ENCODE peak calls at places on chromosomes 2 and 18, in nine cellular contexts. M, E, X, O, Y, D, V, F and W are unnamed samples.

GRCh38 chr2:118231759-118232158 is 143.5 kb downstream of the INSIG2 start:
- DNase-seq in M (no peak), E (no peak), X (no peak), O (no peak), Y (no peak), D (no peak), V (no peak), F (no peak), W (no peak)

GRCh38 chr2:105325389-105325963 is 4.1 kb downstream of the TGFBRAP1 start:
- DNase-seq in M (no peak), E (peak; percentile 64), X (no peak), O (no peak), Y (no peak), D (no peak), V (no peak), F (no peak), W (no peak)

GRCh38 chr2:239027431-239028252 is 179.8 kb downstream of the TWIST2 start:
- DNase-seq in M (no peak), E (no peak), X (no peak), O (no peak), Y (no peak), D (no peak), V (no peak), F (no peak), W (no peak)

GRCh38 chr2:8064608-8065007 is 617.2 kb upstream of the ID2 start:
- DNase-seq in M (no peak), E (no peak), X (no peak), O (no peak), Y (no peak), D (no peak), V (no peak), F (no peak), W (no peak)

GRCh38 chr2:100624536-100624935 is 61.7 kb downstream of the PDCL3 start:
- DNase-seq in M (no peak), E (no peak), X (no peak), O (no peak), Y (no peak), D (no peak), V (no peak), F (no peak), W (no peak)

GRCh38 chr2:29755829-29756228 is 165.6 kb downstream of the ALK start:
- DNase-seq in M (no peak), E (no peak), X (no peak), O (no peak), Y (no peak), D (no peak), V (no peak), F (no peak), W (no peak)

GRCh38 chr2:111534816-111535803 is 348.9 kb downstream of the ANAPC1 start:
- DNase-seq in M (no peak), E (peak; percentile 69), X (no peak), O (peak; percentile 12), Y (peak; percentile 28), D (no peak), V (no peak), F (no peak), W (no peak)

GRCh38 chr2:176527141-176527901 is 258.1 kb downstream of the MTX2 start:
- DNase-seq in M (no peak), E (no peak), X (no peak), O (no peak), Y (no peak), D (no peak), V (no peak), F (no peak), W (no peak)

GRCh38 chr2:219387284-219388126 is at the start of gene DNPEP:
- DNase-seq in M (peak; percentile 92), E (peak; percentile 91), X (peak; percentile 96), O (peak; percentile 93), Y (peak; percentile 92), D (peak; percentile 93), V (peak; percentile 86), F (peak; percentile 99), W (peak; percentile 83)

GRCh38 chr18:74793746-74794145 is 196.1 kb downstream of the ZNF407 start:
- DNase-seq in M (no peak), E (no peak), X (no peak), O (no peak), Y (no peak), D (no peak), V (no peak), F (no peak), W (no peak)

GRCh38 chr18:73724908-73725307 is 422.7 kb downstream of the FBXO15 start:
- DNase-seq in M (no peak), E (peak; percentile 37), X (no peak), O (no peak), Y (no peak), D (no peak), V (no peak), F (no peak), W (no peak)

GRCh38 chr2:36333350-36334012 is 22.1 kb upstream of the CRIM1 start:
- DNase-seq in M (no peak), E (no peak), X (no peak), O (peak; percentile 16), Y (peak; percentile 25), D (no peak), V (no peak), F (no peak), W (peak; percentile 46)

GRCh38 chr2:88451647-88452150 is 794 bp downstream of the FOXI3 start:
- DNase-seq in M (no peak), E (no peak), X (no peak), O (no peak), Y (peak; percentile 34), D (peak; percentile 28), V (no peak), F (no peak), W (peak; percentile 21)